ENCODE peak calls at places on chromosomes 12 and 14, in six cellular contexts. X, I, O, L, Q and J are unnamed samples. For H3K4me1 and H3K36me3, the result is how much of the 10 kb centered on the place peaks cover.

GRCh38 chr12:116145451-116145850 is 132.0 kb downstream of the MED13L start:
- DNase-seq in X (no peak), I (no peak), O (no peak), L (no peak), Q (no peak), J (no peak)

GRCh38 chr12:12181516-12181915 is 85.3 kb downstream of the LRP6 start:
- DNase-seq in X (peak), I (no peak), O (no peak), L (no peak), Q (no peak), J (no peak)

GRCh38 chr12:103969391-103969790 is 3.7 kb downstream of the TDG start:
- DNase-seq in X (peak), I (no peak), O (no peak), L (no peak), Q (no peak), J (no peak)

GRCh38 chr12:31516702-31517101 is 74.2 kb downstream of the DENND5B start:
- DNase-seq in X (no peak), I (no peak), O (no peak), L (no peak), Q (no peak), J (no peak)

GRCh38 chr14:50052517-50052916 is 63.9 kb downstream of the VCPKMT start:
- DNase-seq in X (no peak), I (no peak), O (no peak), L (no peak), Q (peak), J (no peak)

GRCh38 chr12:130338794-130339601 is 1.3 kb downstream of the PIWIL1 start:
- DNase-seq in X (no peak), I (no peak), O (no peak), L (no peak), Q (peak), J (no peak)

GRCh38 chr14:89248430-89249295 is 168.4 kb downstream of the FOXN3 start:
- DNase-seq in X (no peak), I (no peak), O (no peak), L (no peak), Q (no peak), J (no peak)

GRCh38 chr12:34402899-34403705 is 380.8 kb downstream of the ALG10 start:
- DNase-seq in X (no peak), I (no peak), O (peak), L (peak), Q (peak), J (no peak)

GRCh38 chr12:53887881-53888280 is 50.8 kb upstream of the HOXC13 start:
- DNase-seq in X (no peak), I (no peak), O (no peak), L (no peak), Q (no peak), J (no peak)

GRCh38 chr14:81471062-81471461 is 62.6 kb downstream of the SEL1L start:
- DNase-seq in X (no peak), I (no peak), O (no peak), L (no peak), Q (no peak), J (no peak)

GRCh38 chr14:68181395-68182326 is 362.1 kb downstream of the RAD51B start:
- DNase-seq in X (peak), I (no peak), O (no peak), L (no peak), Q (no peak), J (no peak)

GRCh38 chr14:100419856-100420255 is 96.7 kb downstream of the SLC25A47 start:
- DNase-seq in X (no peak), I (no peak), O (no peak), L (no peak), Q (peak), J (no peak)

GRCh38 chr12:115798309-115798917 is 479.1 kb downstream of the MED13L start:
- DNase-seq in X (no peak), I (no peak), O (no peak), L (no peak), Q (no peak), J (no peak)

GRCh38 chr14:85867450-85867849 is 337.5 kb downstream of the FLRT2 start:
- DNase-seq in X (no peak), I (no peak), O (no peak), L (no peak), Q (no peak), J (no peak)

GRCh38 chr12:4012977-4013968 is 140.1 kb upstream of the PARP11 start:
- DNase-seq in X (no peak), I (no peak), O (no peak), L (no peak), Q (no peak), J (no peak)

GRCh38 chr14:24339284-24340151 is at the start of gene RIPK3:
- DNase-seq in X (no peak), I (no peak), O (no peak), L (peak), Q (peak), J (peak)

GRCh38 chr12:4169959-4170358 is 103.6 kb upstream of the CCND2 start:
- DNase-seq in X (no peak), I (no peak), O (no peak), L (no peak), Q (no peak), J (no peak)

GRCh38 chr14:43285575-43285974 is 1221.5 kb downstream of the FSCB start:
- DNase-seq in X (no peak), I (no peak), O (no peak), L (no peak), Q (no peak), J (no peak)

GRCh38 chr14:58078471-58078870 is 73.5 kb downstream of the ARMH4 start:
- DNase-seq in X (peak), I (no peak), O (no peak), L (no peak), Q (no peak), J (no peak)

GRCh38 chr12:98453070-98453469 is 62.3 kb upstream of the TMPO start:
- DNase-seq in X (no peak), I (no peak), O (no peak), L (no peak), Q (no peak), J (no peak)

GRCh38 chr12:51860986-51861385 is 12.5 kb upstream of the FIGNL2 start:
- DNase-seq in X (no peak), I (no peak), O (no peak), L (no peak), Q (peak), J (no peak)

GRCh38 chr14:93008381-93008780 is 85.4 kb downstream of the CHGA start:
- DNase-seq in X (peak), I (no peak), O (peak), L (no peak), Q (no peak), J (no peak)

GRCh38 chr12:65996146-65996545 is 134.4 kb downstream of the LLPH start:
- DNase-seq in X (no peak), I (no peak), O (no peak), L (no peak), Q (no peak), J (no peak)

GRCh38 chr12:81874166-81874565 is 115.0 kb upstream of the PPFIA2 start:
- DNase-seq in X (no peak), I (no peak), O (no peak), L (no peak), Q (no peak), J (no peak)

GRCh38 chr12:62319058-62319457 is 58.9 kb downstream of the USP15 start:
- DNase-seq in X (no peak), I (no peak), O (no peak), L (no peak), Q (no peak), J (no peak)

GRCh38 chr12:2631613-2632350 is 163.0 kb upstream of the FKBP4 start:
- DNase-seq in X (no peak), I (no peak), O (no peak), L (no peak), Q (peak), J (no peak)

GRCh38 chr12:44248436-44248835 is 412.6 kb downstream of the TMEM117 start:
- DNase-seq in X (no peak), I (no peak), O (no peak), L (no peak), Q (no peak), J (no peak)

GRCh38 chr14:76930549-76930948 is 98.0 kb downstream of the IRF2BPL start:
- DNase-seq in X (no peak), I (no peak), O (no peak), L (no peak), Q (no peak), J (no peak)
- H3K4me1 ChIP-seq in X (under half), I (half or more), O (under half), L (under half), Q (under half), J (half or more)

DNA sequence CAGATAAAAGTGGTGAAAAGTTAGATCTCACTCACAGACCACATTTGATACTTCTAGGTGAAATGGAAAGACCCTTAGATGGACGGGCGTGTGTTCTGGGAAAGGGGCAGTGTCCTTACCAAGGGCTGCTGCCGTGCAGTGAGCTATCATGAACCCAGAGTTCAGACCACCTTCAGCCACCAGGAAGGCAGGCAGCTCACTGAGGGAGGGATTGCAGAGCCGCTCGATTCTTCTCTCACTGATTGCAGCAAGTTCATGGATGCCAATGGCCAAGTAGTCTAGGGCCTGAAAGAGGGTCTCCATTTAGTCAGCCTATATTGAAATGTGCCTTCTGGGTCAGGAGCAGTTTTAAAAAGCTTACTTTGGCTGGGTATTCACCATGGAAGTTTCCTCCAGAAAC is 15.7 kb downstream of the HAL start:
- DNase-seq in X (no peak), I (no peak), O (no peak), L (no peak), Q (no peak), J (no peak)
- H3K36me3 ChIP-seq in X (under half), I (under half), O (under half), L (under half), Q (under half), J (under half)

GRCh38 chr14:95318399-95318834 is 1.3 kb downstream of the CLMN start:
- DNase-seq in X (no peak), I (no peak), O (no peak), L (peak), Q (peak), J (no peak)
- H3K4me1 ChIP-seq in X (under half), I (under half), O (under half), L (under half), Q (under half), J (under half)

DNA sequence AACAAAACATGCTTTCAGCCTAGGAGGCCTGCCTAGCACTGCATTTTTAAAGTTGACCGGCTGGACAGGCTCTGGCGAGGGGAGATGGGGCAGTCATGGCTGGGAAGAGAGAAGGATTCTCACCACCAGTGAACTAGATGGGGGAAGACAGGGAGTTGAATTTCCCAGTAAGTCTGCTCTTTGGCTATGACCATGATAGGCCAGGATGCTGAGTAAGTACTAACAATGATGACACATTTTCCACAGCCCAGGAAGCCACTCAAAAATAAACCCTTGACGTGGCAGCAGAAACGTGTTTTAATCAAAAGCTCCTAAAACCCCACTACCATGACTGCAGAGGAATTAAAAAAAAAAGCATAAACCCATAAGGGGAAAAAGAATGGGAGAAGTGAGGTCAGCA is 19.0 kb downstream of the KCTD10 start:
- DNase-seq in X (peak), I (no peak), O (no peak), L (no peak), Q (no peak), J (no peak)
- H3K36me3 ChIP-seq in X (under half), I (under half), O (half or more), L (under half), Q (under half), J (half or more)

GRCh38 chr12:124780752-124781685 is 82.6 kb downstream of the SCARB1 start:
- DNase-seq in X (no peak), I (no peak), O (no peak), L (no peak), Q (no peak), J (no peak)

GRCh38 chr12:124782132-124782531 is 81.5 kb downstream of the SCARB1 start:
- DNase-seq in X (no peak), I (no peak), O (no peak), L (no peak), Q (no peak), J (no peak)

GRCh38 chr12:124779161-124780141 is 84.2 kb downstream of the SCARB1 start:
- DNase-seq in X (no peak), I (no peak), O (no peak), L (no peak), Q (no peak), J (no peak)

GRCh38 chr12:124778411-124778810 is 85.3 kb downstream of the SCARB1 start:
- DNase-seq in X (no peak), I (no peak), O (no peak), L (no peak), Q (no peak), J (no peak)

DNA sequence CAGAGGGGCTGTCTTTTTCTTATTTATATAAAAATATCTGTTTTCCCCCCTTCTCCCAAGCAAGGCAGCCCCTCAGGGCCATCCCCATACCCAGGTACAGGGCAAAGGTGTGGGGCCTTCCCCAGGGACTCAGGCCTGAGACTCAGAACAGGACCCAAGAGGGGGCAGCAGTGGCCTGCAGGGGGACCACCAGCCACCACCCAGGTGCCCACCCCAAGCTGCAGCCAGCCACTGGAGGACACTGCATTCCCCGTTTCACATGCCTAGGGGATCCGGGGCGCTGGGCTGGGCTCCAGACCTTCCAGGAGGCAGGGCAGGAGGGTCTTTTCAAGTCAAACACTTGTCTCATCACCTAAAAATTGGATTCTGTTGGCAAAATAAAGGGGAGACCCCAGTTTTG is 83.3 kb downstream of the SCARB1 start:
- DNase-seq in X (no peak), I (no peak), O (no peak), L (no peak), Q (no peak), J (no peak)
- H3K4me1 ChIP-seq in X (under half), I (under half), O (under half), L (under half), Q (under half), J (under half)

GRCh38 chr14:35016568-35016967 is 29.5 kb upstream of the FAM177A1 start:
- DNase-seq in X (no peak), I (no peak), O (no peak), L (no peak), Q (no peak), J (no peak)
- H3K36me3 ChIP-seq in X (under half), I (under half), O (half or more), L (under half), Q (under half), J (half or more)